ENCODE peak calls at places on chromosomes 11 and 22, in nine cellular contexts. N, S, M, D, Q, G, Z, P and R are unnamed samples.

GRCh38 chr11:15074206-15075161 is 1.1 kb downstream of the CALCB start:
- DNase-seq in S (peak), D (peak), G (peak), P (peak), Z (peak), N (peak), M (no peak), Q (peak), R (peak)

GRCh38 chr11:114441921-114442320 is 2.7 kb downstream of the REXO2 start:
- DNase-seq in D (no peak), M (no peak), N (no peak), P (no peak), Q (peak), S (no peak), G (no peak), Z (no peak), R (no peak)

GRCh38 chr11:32870676-32871075 is 21.9 kb upstream of the QSER1 start:
- DNase-seq in G (no peak), D (no peak), Q (no peak), S (no peak), M (no peak), P (no peak), Z (peak), N (peak), R (no peak)

GRCh38 chr11:46718155-46719019 is 626 bp upstream of the F2 start:
- DNase-seq in S (no peak), P (no peak), G (peak), N (no peak), Q (no peak), D (peak), M (no peak), Z (no peak), R (no peak)

GRCh38 chr11:78061921-78062311 is 1.7 kb upstream of the THRSP start:
- DNase-seq in Z (no peak), G (no peak), P (no peak), M (no peak), N (no peak), S (no peak), D (no peak), Q (no peak), R (no peak)

GRCh38 chr11:30733748-30734147 is 147.6 kb upstream of the MPPED2 start:
- DNase-seq in P (no peak), M (no peak), S (no peak), N (no peak), Q (no peak), Z (no peak), G (no peak), D (no peak), R (no peak)

GRCh38 chr11:124415356-124415923 is 9.2 kb downstream of the OR8B4 start:
- DNase-seq in P (peak), S (peak), Q (peak), Z (no peak), G (no peak), D (peak), N (no peak), M (no peak), R (no peak)

GRCh38 chr11:129636926-129637325 is 178.7 kb upstream of the TMEM45B start:
- DNase-seq in P (peak), Z (no peak), G (no peak), M (no peak), N (no peak), S (no peak), Q (no peak), D (no peak), R (no peak)

GRCh38 chr11:45185228-45185729 is 38.8 kb downstream of the PRDM11 start:
- DNase-seq in P (no peak), M (no peak), Z (no peak), N (no peak), D (no peak), S (no peak), Q (no peak), G (no peak), R (no peak)

GRCh38 chr11:96097844-96098421 is 174.0 kb upstream of the MTMR2 start:
- DNase-seq in D (peak), Z (no peak), P (peak), M (no peak), S (no peak), G (peak), N (no peak), Q (peak), R (no peak)

GRCh38 chr11:14529933-14530332 is 9.7 kb upstream of the PSMA1 start:
- DNase-seq in N (no peak), Z (no peak), D (no peak), S (no peak), P (no peak), G (no peak), M (no peak), Q (no peak), R (no peak)

GRCh38 chr11:117419136-117419914 is 91.7 kb downstream of the CEP164 start:
- DNase-seq in N (no peak), D (peak), Z (peak), P (peak), S (no peak), M (no peak), Q (no peak), G (no peak), R (no peak)

GRCh38 chr11:121041072-121041471 is 17.2 kb downstream of the TBCEL start:
- DNase-seq in Q (no peak), G (no peak), M (no peak), Z (no peak), P (no peak), N (no peak), D (no peak), S (no peak), R (no peak)

GRCh38 chr22:31044262-31044861 is 36.8 kb upstream of the SMTN start:
- DNase-seq in Q (no peak), Z (no peak), S (no peak), G (peak), P (peak), M (no peak), D (peak), N (no peak), R (no peak)

GRCh38 chr11:60970369-60970774 is 1.1 kb upstream of the CD6 start:
- DNase-seq in Z (peak), P (peak), N (peak), G (peak), Q (peak), M (no peak), D (peak), S (no peak), R (no peak)

GRCh38 chr11:79168530-79169110 is 272.2 kb downstream of the TENM4 start:
- DNase-seq in N (no peak), D (no peak), Q (no peak), P (no peak), M (no peak), G (no peak), Z (no peak), S (no peak), R (no peak)

GRCh38 chr11:47867821-47868220 is 19.7 kb upstream of the NUP160 start:
- DNase-seq in G (no peak), Z (no peak), Q (peak), N (no peak), S (no peak), P (peak), D (peak), M (no peak), R (no peak)

GRCh38 chr22:33512961-33513360 is 407.3 kb downstream of the LARGE1 start:
- DNase-seq in G (no peak), N (no peak), M (no peak), P (no peak), Z (no peak), Q (no peak), D (no peak), S (no peak), R (no peak)

GRCh38 chr22:46072030-46072881 is 78.1 kb upstream of the PPARA start:
- DNase-seq in N (no peak), Z (peak), D (peak), S (no peak), P (peak), M (no peak), Q (peak), G (peak), R (peak)

GRCh38 chr11:114821626-114822025 is 143.3 kb downstream of the NXPE2 start:
- DNase-seq in G (no peak), Q (no peak), N (no peak), M (no peak), Z (no peak), P (peak), S (no peak), D (no peak), R (no peak)

GRCh38 chr11:69703711-69704507 is at the start of gene FGF19:
- DNase-seq in Z (no peak), P (peak), D (no peak), M (no peak), Q (peak), S (no peak), G (peak), N (peak), R (no peak)

GRCh38 chr22:46010951-46011626 is 34.1 kb upstream of the WNT7B start:
- DNase-seq in G (no peak), Z (no peak), P (no peak), D (no peak), S (no peak), M (no peak), Q (no peak), N (no peak), R (no peak)

GRCh38 chr11:11982461-11982860 is 26.0 kb downstream of the DKK3 start:
- DNase-seq in N (no peak), Z (no peak), S (no peak), M (no peak), Q (no peak), P (no peak), G (no peak), D (no peak), R (no peak)

GRCh38 chr11:126359431-126360048 is 4.1 kb downstream of the ST3GAL4 start:
- DNase-seq in Z (no peak), S (peak), G (peak), D (peak), N (peak), M (no peak), Q (peak), P (peak), R (no peak)

GRCh38 chr22:19761022-19761499 is 483 bp downstream of the TBX1 start:
- DNase-seq in P (peak), M (no peak), S (no peak), Z (no peak), D (no peak), N (peak), G (no peak), Q (peak), R (no peak)

GRCh38 chr22:20213833-20214708 is 54.0 kb downstream of the RTN4R start:
- DNase-seq in N (no peak), S (no peak), G (no peak), Z (no peak), D (no peak), Q (no peak), M (no peak), P (no peak), R (no peak)

GRCh38 chr11:3123761-3124733 is 41.1 kb downstream of the OSBPL5 start:
- DNase-seq in G (peak), P (peak), S (no peak), D (peak), Q (peak), M (no peak), N (peak), Z (no peak), R (peak)

GRCh38 chr11:112999518-112999917 is 38.3 kb downstream of the NCAM1 start:
- DNase-seq in Z (no peak), G (no peak), Q (no peak), S (no peak), D (no peak), P (no peak), N (peak), M (no peak), R (no peak)

GRCh38 chr22:31625661-31626426 is 36.2 kb downstream of the PISD start:
- DNase-seq in N (no peak), G (peak), Z (no peak), D (no peak), M (no peak), P (peak), S (no peak), Q (peak), R (no peak)

GRCh38 chr22:32590556-32590955 is 115.9 kb downstream of the FBXO7 start:
- DNase-seq in D (peak), Z (no peak), G (no peak), Q (no peak), N (no peak), M (no peak), S (no peak), P (peak), R (no peak)

GRCh38 chr22:35375031-35375430 is 5.9 kb upstream of the HMOX1 start:
- DNase-seq in P (peak), D (no peak), N (no peak), G (no peak), S (no peak), Q (no peak), M (no peak), Z (no peak), R (no peak)

GRCh38 chr11:57536947-57537654 is at the start of gene SMTNL1:
- DNase-seq in Q (no peak), D (no peak), M (no peak), Z (no peak), G (no peak), S (no peak), P (no peak), N (no peak), R (no peak)

GRCh38 chr11:859394-860131 is 16.9 kb downstream of the TSPAN4 start:
- DNase-seq in N (peak), M (peak), G (peak), Z (no peak), S (no peak), Q (peak), P (peak), D (peak), R (no peak)

GRCh38 chr22:45919504-45920286 is 57.3 kb downstream of the WNT7B start:
- DNase-seq in S (no peak), N (no peak), G (no peak), M (no peak), P (no peak), D (no peak), Q (no peak), Z (no peak), R (no peak)

GRCh38 chr11:120281161-120281795 is 41.3 kb downstream of the POU2F3 start:
- DNase-seq in Z (no peak), P (no peak), D (peak), S (no peak), N (no peak), G (no peak), M (no peak), Q (no peak), R (no peak)